ENCODE peak calls at places on chromosomes 5 and 9, in ten cellular contexts. P, N, J, C, K, I, S, O, E and W are unnamed samples.

GRCh38 chr9:121745396-121745695 is 93.9 kb downstream of the DAB2IP start:
- DNase-seq in P (no peak), N (no peak), J (no peak), C (no peak), K (no peak), I (no peak), S (no peak), O (no peak), E (no peak), W (no peak)

GRCh38 chr9:136703231-136703870 is 9.0 kb upstream of the DIPK1B start:
- DNase-seq in P (no peak), N (no peak), J (no peak), C (no peak), K (no peak), I (no peak), S (no peak), O (no peak), E (no peak), W (no peak)

GRCh38 chr9:83061036-83061435 is 1.9 kb downstream of the RASEF start:
- DNase-seq in P (no peak), N (no peak), J (no peak), C (no peak), K (no peak), I (peak; percentile 13), S (peak; percentile 32), O (peak; percentile 12), E (no peak), W (peak; percentile 60)

GRCh38 chr5:119347574-119347973 is 8.2 kb upstream of the TNFAIP8 start:
- DNase-seq in P (no peak), N (no peak), J (no peak), C (no peak), K (no peak), I (no peak), S (no peak), O (no peak), E (no peak), W (no peak)

GRCh38 chr9:127463891-127464290 is 12.6 kb downstream of the LRSAM1 start:
- DNase-seq in P (no peak), N (no peak), J (no peak), C (no peak), K (no peak), I (no peak), S (peak; percentile 82), O (no peak), E (no peak), W (no peak)

GRCh38 chr9:91758491-91758981 is 191.5 kb downstream of the ROR2 start:
- DNase-seq in P (no peak), N (peak; percentile 31), J (peak; percentile 70), C (no peak), K (peak; percentile 40), I (peak; percentile 16), S (peak; percentile 81), O (peak; percentile 6), E (peak; percentile 51), W (peak; percentile 50)

GRCh38 chr5:133921069-133921468 is 47.4 kb downstream of the C5orf15 start:
- DNase-seq in P (no peak), N (no peak), J (no peak), C (no peak), K (no peak), I (no peak), S (no peak), O (no peak), E (no peak), W (no peak)

GRCh38 chr9:111978616-111979015 is 82.0 kb downstream of the UGCG start:
- DNase-seq in P (no peak), N (no peak), J (no peak), C (no peak), K (no peak), I (no peak), S (peak; percentile 26), O (no peak), E (no peak), W (no peak)

GRCh38 chr9:17970285-17970684 is 391.4 kb downstream of the SH3GL2 start:
- DNase-seq in P (no peak), N (no peak), J (no peak), C (no peak), K (no peak), I (no peak), S (no peak), O (no peak), E (no peak), W (no peak)

GRCh38 chr9:109990541-109990940 is 210.5 kb downstream of the PALM2AKAP2 start:
- DNase-seq in P (no peak), N (no peak), J (no peak), C (no peak), K (no peak), I (no peak), S (peak; percentile 34), O (no peak), E (no peak), W (no peak)

GRCh38 chr9:35729700-35730485 is 2.1 kb downstream of the TLN1 start:
- DNase-seq in P (no peak), N (peak; percentile 73), J (no peak), C (peak; percentile 4), K (peak; percentile 67), I (peak; percentile 36), S (peak; percentile 94), O (peak; percentile 3), E (peak; percentile 63), W (no peak)

GRCh38 chr9:133375116-133375723 is 640 bp downstream of the SURF4 start:
- DNase-seq in P (no peak), N (no peak), J (no peak), C (peak; percentile 20), K (peak; percentile 65), I (peak; percentile 48), S (peak; percentile 62), O (no peak), E (no peak), W (peak; percentile 59)

GRCh38 chr5:84816746-84817547 is 432.3 kb upstream of the EDIL3 start:
- DNase-seq in P (no peak), N (no peak), J (no peak), C (no peak), K (no peak), I (no peak), S (no peak), O (no peak), E (no peak), W (no peak)